ENCODE peak calls at places on chromosomes 4 and X, in five cellular contexts. Q is tibial artery, O is A549, P is foreskin keratinocyte, M is tibial nerve. B is an unnamed sample.

GRCh38 chr4:142474398-142475087 is 371.6 kb downstream of the INPP4B start:
- DNase-seq in Q (no peak), O (peak), P (peak), M (no peak), B (no peak)

GRCh38 chr4:39083164-39083563 is 21.1 kb downstream of the KLHL5 start:
- DNase-seq in Q (no peak), O (no peak), P (peak), M (no peak), B (no peak)

GRCh38 chrX:54076903-54077302 is 32.6 kb upstream of the PHF8 start:
- DNase-seq in Q (no peak), O (peak), P (peak), M (no peak), B (no peak)

GRCh38 chrX:2712428-2712827 is 21.3 kb downstream of the CD99 start:
- DNase-seq in Q (no peak), O (no peak), P (no peak), M (no peak), B (no peak)

GRCh38 chrX:18935893-18936292 is 48.0 kb downstream of the PHKA2 start:
- DNase-seq in Q (no peak), O (no peak), P (no peak), M (no peak), B (no peak)

GRCh38 chrX:68719904-68720614 is 72.6 kb downstream of the STARD8 start:
- DNase-seq in Q (no peak), O (peak), P (no peak), M (no peak), B (no peak)

GRCh38 chr4:41852229-41852628 is 83.0 kb upstream of the TMEM33 start:
- DNase-seq in Q (no peak), O (no peak), P (no peak), M (no peak), B (no peak)

GRCh38 chr4:175369087-175369486 is 443.0 kb downstream of the GPM6A start:
- DNase-seq in Q (no peak), O (no peak), P (no peak), M (no peak), B (no peak)

GRCh38 chrX:131366387-131366786 is 77.3 kb upstream of the IGSF1 start:
- DNase-seq in Q (no peak), O (peak), P (no peak), M (no peak), B (no peak)

GRCh38 chrX:69291111-69291510 is 125.9 kb upstream of the PJA1 start:
- DNase-seq in Q (no peak), O (no peak), P (no peak), M (no peak), B (no peak)

GRCh38 chr4:186726440-186727148 is 2.9 kb upstream of the FAT1 start:
- DNase-seq in Q (peak), O (peak), P (peak), M (peak), B (peak)

GRCh38 chr4:116531870-116532269 is 553.5 kb downstream of the TRAM1L1 start:
- DNase-seq in Q (no peak), O (no peak), P (no peak), M (no peak), B (no peak)

GRCh38 chr4:144648042-144648441 is 2.1 kb downstream of the HHIP start:
- DNase-seq in Q (no peak), O (no peak), P (no peak), M (no peak), B (no peak)

GRCh38 chr4:76905521-76905920 is 7.6 kb upstream of the SOWAHB start:
- DNase-seq in Q (no peak), O (no peak), P (peak), M (no peak), B (no peak)

GRCh38 chrX:25597561-25597960 is 540.6 kb upstream of the MAGEB18 start:
- DNase-seq in Q (no peak), O (no peak), P (no peak), M (no peak), B (no peak)

GRCh38 chrX:108795240-108795639 is 58.9 kb upstream of the IRS4 start:
- DNase-seq in Q (no peak), O (no peak), P (no peak), M (no peak), B (no peak)

GRCh38 chr4:112145820-112146813 is 863 bp downstream of the FAM241A start:
- DNase-seq in Q (peak), O (peak), P (peak), M (peak), B (peak)

GRCh38 chr4:19987746-19988145 is 264.0 kb upstream of the SLIT2 start:
- DNase-seq in Q (no peak), O (no peak), P (peak), M (no peak), B (no peak)

GRCh38 chr4:19382993-19383392 is 868.7 kb upstream of the SLIT2 start:
- DNase-seq in Q (no peak), O (no peak), P (no peak), M (no peak), B (no peak)

GRCh38 chrX:120795301-120795700 is 80.4 kb downstream of the CT47B1 start:
- DNase-seq in Q (no peak), O (no peak), P (no peak), M (no peak), B (no peak)
- TF ChIP-seq CTCF in Q (no peak), O (no peak), P (no peak), M (no peak), B (no peak)

GRCh38 chr4:168865854-168866253 is 144.2 kb downstream of the CBR4 start:
- DNase-seq in Q (no peak), O (no peak), P (no peak), M (no peak), B (no peak)
- H3K27ac ChIP-seq in Q (peak), O (no peak), P (no peak), M (no peak), B (peak)

DNA sequence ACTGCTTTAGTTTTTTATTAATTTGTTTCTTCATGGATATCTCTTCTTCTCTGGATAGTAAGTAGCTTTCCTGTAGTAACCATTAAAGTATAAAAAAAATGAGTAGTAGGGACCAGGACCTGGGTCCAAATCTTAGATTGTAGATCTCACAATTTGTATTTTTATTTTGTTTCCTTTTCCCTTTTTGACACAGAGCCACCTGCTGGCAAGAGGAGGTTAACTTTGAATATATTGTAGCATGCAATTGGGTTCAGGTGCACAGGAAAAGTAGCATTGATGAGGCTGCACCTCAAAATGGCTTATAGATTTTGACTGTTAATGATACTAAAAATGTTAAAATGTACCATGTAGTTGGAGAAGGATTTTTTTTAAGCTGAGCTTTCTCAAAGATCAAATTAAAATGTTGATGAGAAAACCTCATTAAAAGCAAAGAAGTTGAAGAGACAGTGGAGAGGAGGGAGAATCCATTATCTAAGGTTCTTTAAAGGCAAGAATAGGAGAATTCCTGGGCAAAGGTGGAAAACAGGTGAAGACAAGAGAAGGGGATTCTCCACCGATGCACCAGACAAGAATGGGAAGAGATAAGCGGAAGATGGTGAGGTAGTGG is 48.3 kb upstream of the HPGDS start:
- DNase-seq in Q (no peak), O (no peak), P (no peak), M (peak), B (no peak)
- TF ChIP-seq CTCF in Q (peak), O (peak), P (peak), M (peak), B (no peak)

DNA sequence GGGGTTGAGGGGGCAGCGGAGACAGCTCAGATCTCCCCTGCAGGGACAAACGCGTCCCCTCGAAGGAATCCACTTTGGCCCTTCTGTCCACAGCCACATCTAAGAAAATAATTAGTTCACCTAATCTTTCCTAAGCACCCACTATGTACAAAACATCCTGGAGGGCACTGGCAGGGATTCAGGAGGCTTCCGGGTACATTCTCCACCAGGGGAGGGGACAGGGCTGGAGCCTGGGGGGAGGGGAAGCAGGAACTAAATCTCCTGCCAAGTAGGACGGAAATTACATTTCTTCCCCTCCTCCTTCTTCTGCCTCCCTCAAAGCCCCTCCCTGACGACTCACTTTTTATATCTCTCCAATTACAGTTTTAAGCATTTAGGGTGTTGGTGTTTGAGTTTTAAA is 203.1 kb downstream of the BCOR start:
- DNase-seq in Q (no peak), O (peak), P (no peak), M (peak), B (no peak)
- H3K27ac ChIP-seq in Q (no peak), O (peak), P (no peak), M (no peak), B (no peak)

B was measured in coronary artery.